ENCODE peak calls at places on chromosomes 3 and 15, in four cellular contexts. F is AG09309, A is upper lobe of right lung, O is foreskin fibroblast. S is an unnamed sample.

GRCh38 chr15:43492673-43493601 is at the start of gene TP53BP1:
- DNase-seq in F (peak; percentile 65), A (peak; percentile 98), O (peak; percentile 98), S (peak; percentile 59)

GRCh38 chr3:120171134-120171863 is 77.1 kb upstream of the GSK3B start:
- DNase-seq in F (no peak), A (no peak), O (peak; percentile 64), S (no peak)

GRCh38 chr3:177875786-177876476 is 660.3 kb upstream of the KCNMB2 start:
- DNase-seq in F (no peak), A (no peak), O (peak; percentile 64), S (no peak)

GRCh38 chr3:71641669-71642068 is 58.1 kb upstream of the FOXP1 start:
- DNase-seq in F (no peak), A (no peak), O (no peak), S (no peak)

GRCh38 chr3:9161298-9161697 is 88.1 kb downstream of the SRGAP3 start:
- DNase-seq in F (no peak), A (no peak), O (no peak), S (no peak)

GRCh38 chr3:83457516-83457915 is 1501.3 kb upstream of the CADM2 start:
- DNase-seq in F (no peak), A (no peak), O (no peak), S (no peak)

GRCh38 chr15:82298520-82298919 is 35.9 kb downstream of the SAXO2 start:
- DNase-seq in F (no peak), A (peak; percentile 58), O (no peak), S (no peak)

GRCh38 chr15:70605606-70606410 is 157.6 kb downstream of the UACA start:
- DNase-seq in F (no peak), A (no peak), O (peak; percentile 78), S (no peak)

GRCh38 chr3:138942271-138942670 is 4.7 kb downstream of the FOXL2 start:
- DNase-seq in F (no peak), A (no peak), O (no peak), S (no peak)

GRCh38 chr3:32733631-32734229 is 48.7 kb downstream of the CNOT10 start:
- DNase-seq in F (peak; percentile 11), A (no peak), O (peak; percentile 61), S (peak; percentile 19)

GRCh38 chr15:72907733-72908132 is 124.2 kb upstream of the ADPGK start:
- DNase-seq in F (no peak), A (no peak), O (no peak), S (no peak)

GRCh38 chr3:124986153-124987143 is 51.9 kb upstream of the MUC13 start:
- DNase-seq in F (peak; percentile 80), A (no peak), O (peak; percentile 98), S (peak; percentile 37)

GRCh38 chr3:27659279-27660021 is 62.7 kb downstream of the EOMES start:
- DNase-seq in F (no peak), A (peak; percentile 79), O (peak; percentile 71), S (no peak)

GRCh38 chr3:41404601-41405000 is 205.3 kb downstream of the CTNNB1 start:
- DNase-seq in F (no peak), A (no peak), O (no peak), S (no peak)

GRCh38 chr3:30641612-30642251 is 35.3 kb downstream of the TGFBR2 start:
- DNase-seq in F (no peak), A (no peak), O (no peak), S (no peak)

GRCh38 chr3:184656991-184657669 is 54.7 kb downstream of the MAGEF1 start:
- DNase-seq in F (peak; percentile 55), A (no peak), O (no peak), S (no peak)

GRCh38 chr3:186414735-186415419 is 52.8 kb upstream of the DGKG start:
- DNase-seq in F (peak; percentile 79), A (no peak), O (peak; percentile 85), S (peak; percentile 59)

GRCh38 chr15:101702077-101702476 is 22.2 kb downstream of the TARS3 start:
- DNase-seq in F (no peak), A (no peak), O (no peak), S (no peak)

GRCh38 chr3:159762981-159763465 is 225.6 kb upstream of the IL12A start:
- DNase-seq in F (peak; percentile 78), A (peak; percentile 79), O (peak; percentile 84), S (no peak)

GRCh38 chr3:159763466-159764210 is 225.0 kb upstream of the IL12A start:
- DNase-seq in F (peak; percentile 48), A (peak; percentile 91), O (peak; percentile 93), S (no peak)

GRCh38 chr3:159765025-159765859 is 223.4 kb upstream of the IL12A start:
- DNase-seq in F (peak; percentile 98), A (peak; percentile 74), O (peak; percentile 99), S (peak; percentile 86)

GRCh38 chr3:159765860-159766294 is 222.8 kb upstream of the IL12A start:
- DNase-seq in F (no peak), A (no peak), O (no peak), S (no peak)

DNA sequence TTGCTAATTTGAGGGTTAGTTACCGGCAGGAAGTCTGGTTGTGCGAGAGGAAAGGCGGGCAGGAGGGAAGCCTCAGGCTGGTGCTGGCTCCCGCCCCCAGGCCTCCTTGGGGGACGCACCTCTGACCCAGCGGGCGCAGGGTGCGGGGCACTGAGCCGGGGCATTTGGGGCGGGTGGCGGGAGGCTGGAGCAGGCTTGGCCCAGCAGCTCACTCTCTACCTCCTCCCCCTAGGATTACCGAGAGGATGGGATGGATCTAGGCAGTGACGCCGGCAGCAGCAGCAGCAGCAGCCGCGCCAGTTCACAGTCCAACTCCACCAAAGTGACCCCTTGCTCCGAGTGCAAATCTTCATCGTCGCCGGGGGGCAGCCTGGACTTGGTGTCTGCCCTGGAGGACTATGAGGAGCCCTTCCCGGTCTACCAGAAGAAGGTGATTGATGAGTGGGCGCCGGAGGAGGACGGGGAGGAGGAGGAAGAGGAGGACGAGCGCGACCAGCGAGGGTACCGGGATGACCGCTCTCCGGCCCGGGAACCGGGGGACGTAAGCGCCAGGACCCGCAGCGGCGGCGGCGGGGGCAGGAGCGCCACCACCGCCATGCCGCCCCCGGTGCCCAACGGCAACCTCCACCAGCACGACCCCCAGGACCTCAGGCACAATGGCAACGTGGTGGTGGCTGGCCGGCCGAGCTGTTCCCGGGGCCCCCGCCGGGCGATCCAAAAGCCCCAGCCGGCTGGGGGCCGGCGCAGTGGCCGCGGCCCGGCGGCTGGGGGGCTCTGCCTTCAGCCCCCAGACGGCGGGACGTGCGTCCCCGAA is 224.2 kb upstream of the IL12A start:
- DNase-seq in F (peak; percentile 48), A (peak; percentile 80), O (peak; percentile 90), S (no peak)
- H3K4me3 ChIP-seq in F (peak overlapping the region; percentile 79), A (peak overlapping the region; percentile 70), O (peak overlapping the region; percentile 75), S (peak overlapping the region; percentile 73)

GRCh38 chr15:59725172-59725486 is 36.0 kb upstream of the BNIP2 start:
- DNase-seq in F (no peak), A (no peak), O (no peak), S (no peak)
- TF ChIP-seq CTCF in F (no peak), A (no peak), O (no peak), S (no peak)

GRCh38 chr15:89810837-89811236 is 3.8 kb downstream of the ANPEP start:
- DNase-seq in F (no peak), A (no peak), O (no peak), S (no peak)

GRCh38 chr15:89812126-89812846 is 2.4 kb downstream of the ANPEP start:
- DNase-seq in F (no peak), A (no peak), O (peak; percentile 87), S (no peak)

GRCh38 chr15:89814112-89814742 is 425 bp downstream of the ANPEP start:
- DNase-seq in F (no peak), A (no peak), O (peak; percentile 46), S (no peak)

GRCh38 chr15:89813381-89814111 is 1.1 kb downstream of the ANPEP start:
- DNase-seq in F (no peak), A (no peak), O (no peak), S (no peak)

GRCh38 chr15:89812847-89813320 is 1.8 kb downstream of the ANPEP start:
- DNase-seq in F (no peak), A (no peak), O (no peak), S (no peak)
- H3K4me3 ChIP-seq in F (peak overlapping the region; percentile 80), A (no peak overlapping the region), O (peak overlapping the region; percentile 89), S (peak overlapping the region; percentile 94)

DNA sequence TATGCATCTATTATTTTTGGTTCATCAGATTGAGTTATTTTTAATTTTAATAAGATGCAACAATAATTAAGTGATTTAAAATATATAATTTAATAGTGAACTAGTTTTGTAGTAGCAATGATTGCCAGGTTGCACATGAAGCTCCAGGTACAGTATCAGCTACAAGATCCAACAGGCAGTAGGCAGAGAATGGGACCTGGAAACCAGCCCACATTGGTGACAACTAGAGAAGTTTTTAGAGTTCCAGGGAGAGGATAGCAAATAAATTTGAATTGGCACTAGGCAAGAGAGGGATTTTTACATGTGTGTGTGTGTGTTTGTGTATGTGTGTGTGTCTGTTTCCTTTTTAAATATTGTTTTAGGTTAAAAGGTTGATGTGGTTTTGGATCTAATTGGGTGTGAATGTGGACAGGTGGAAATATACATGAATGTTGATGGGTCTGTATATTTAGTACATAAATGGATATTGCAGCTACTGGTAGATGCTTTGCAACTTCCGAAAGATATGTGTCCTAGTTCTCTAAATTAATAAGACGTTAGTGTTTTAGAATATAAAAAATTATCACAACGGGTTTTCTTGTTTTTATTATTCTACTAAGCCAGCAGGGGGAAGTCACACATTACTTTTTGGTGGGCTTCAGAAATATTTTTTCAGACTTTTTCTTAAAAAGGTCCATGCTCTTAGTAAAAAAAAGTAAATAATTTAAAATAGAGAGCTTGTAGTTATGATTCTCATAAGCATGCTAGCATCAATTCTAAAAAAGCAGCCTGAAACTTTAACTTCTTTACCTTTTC is 110.1 kb upstream of the GBE1 start:
- DNase-seq in F (no peak), A (no peak), O (peak; percentile 34), S (no peak)
- TF ChIP-seq CTCF in F (no peak), A (peak; percentile 25), O (no peak), S (peak; percentile 34)

GRCh38 chr3:172143060-172143451 is 103.7 kb downstream of the FNDC3B start:
- DNase-seq in F (no peak), A (no peak), O (no peak), S (no peak)

GRCh38 chr3:172139528-172140276 is 100.3 kb downstream of the FNDC3B start:
- DNase-seq in F (no peak), A (no peak), O (no peak), S (no peak)

GRCh38 chr3:172142074-172143059 is 103.0 kb downstream of the FNDC3B start:
- DNase-seq in F (no peak), A (no peak), O (peak; percentile 86), S (peak; percentile 84)

GRCh38 chr3:172138792-172139507 is 99.6 kb downstream of the FNDC3B start:
- DNase-seq in F (no peak), A (no peak), O (peak; percentile 58), S (no peak)

GRCh38 chr3:172140499-172141391 is 101.4 kb downstream of the FNDC3B start:
- DNase-seq in F (peak; percentile 77), A (no peak), O (peak; percentile 87), S (peak; percentile 99)
- H3K4me3 ChIP-seq in F (no peak overlapping the region), A (no peak overlapping the region), O (no peak overlapping the region), S (no peak overlapping the region)

GRCh38 chr3:100062665-100063064 is 51.6 kb downstream of the FILIP1L start:
- DNase-seq in F (no peak), A (no peak), O (no peak), S (no peak)

GRCh38 chr3:100063929-100064461 is 50.3 kb downstream of the FILIP1L start:
- DNase-seq in F (no peak), A (no peak), O (peak; percentile 74), S (no peak)

GRCh38 chr3:100059472-100059871 is 54.8 kb downstream of the FILIP1L start:
- DNase-seq in F (no peak), A (no peak), O (no peak), S (no peak)

GRCh38 chr3:100057716-100058575 is 56.4 kb downstream of the FILIP1L start:
- DNase-seq in F (no peak), A (no peak), O (peak; percentile 39), S (no peak)

GRCh38 chr3:100060685-100061484 is 53.4 kb downstream of the FILIP1L start:
- DNase-seq in F (no peak), A (no peak), O (no peak), S (no peak)
- TF ChIP-seq CTCF in F (no peak), A (no peak), O (no peak), S (no peak)